ENCODE peak calls at places on chromosomes 3 and 15, in nine cellular contexts. S, O, L, T, D, H, Y, C and F are unnamed samples.

GRCh38 chr15:36501063-36501678 is 78.3 kb upstream of the CDIN1 start:
- DNase-seq in T (no peak), Y (no peak), S (peak; percentile 84), C (no peak), D (peak; percentile 44), L (peak; percentile 42), H (peak; percentile 49), O (peak; percentile 7), F (peak; percentile 30)

GRCh38 chr3:194487289-194488006 is 646 bp upstream of the ATP13A3 start:
- DNase-seq in D (no peak), L (peak; percentile 69), O (peak; percentile 45), H (peak; percentile 72), C (no peak), Y (peak; percentile 69), S (no peak), T (peak; percentile 53), F (peak; percentile 73)

GRCh38 chr3:132399054-132399929 is 18.0 kb upstream of the DNAJC13 start:
- DNase-seq in H (peak; percentile 65), O (peak; percentile 63), S (peak; percentile 80), T (no peak), L (peak; percentile 74), Y (no peak), D (no peak), C (peak; percentile 19), F (peak; percentile 80)

GRCh38 chr3:115147329-115148141 is 447 bp upstream of the ZBTB20 start:
- DNase-seq in Y (peak; percentile 97), S (peak; percentile 100), H (peak; percentile 99), O (peak; percentile 96), D (peak; percentile 100), L (peak; percentile 94), C (peak; percentile 94), T (peak; percentile 81), F (peak; percentile 96)

GRCh38 chr15:88653200-88654064 is 14.6 kb downstream of the ISG20 start:
- DNase-seq in S (no peak), L (no peak), T (peak; percentile 12), D (no peak), H (no peak), C (no peak), Y (no peak), O (no peak), F (no peak)

GRCh38 chr15:33834892-33835730 is 133.2 kb upstream of the CHRM5 start:
- DNase-seq in H (no peak), L (no peak), C (no peak), O (no peak), Y (no peak), T (no peak), S (no peak), D (no peak), F (no peak)

GRCh38 chr3:15099364-15100098 is 583 bp upstream of the RBSN start:
- DNase-seq in S (no peak), T (no peak), O (no peak), C (no peak), L (peak; percentile 21), D (no peak), Y (no peak), H (peak; percentile 20), F (no peak)

GRCh38 chr3:133097214-133097613 is 59.0 kb downstream of the TMEM108 start:
- DNase-seq in O (no peak), L (no peak), H (no peak), T (no peak), Y (no peak), D (no peak), C (no peak), S (peak; percentile 77), F (no peak)

GRCh38 chr15:65400760-65401606 is 21.8 kb downstream of the IGDCC4 start:
- DNase-seq in H (peak; percentile 65), L (peak; percentile 88), T (no peak), O (peak; percentile 89), D (peak; percentile 35), S (peak; percentile 80), Y (peak; percentile 72), C (peak; percentile 62), F (peak; percentile 86)

GRCh38 chr15:68791431-68792283 is 29.0 kb downstream of the ANP32A start:
- DNase-seq in H (peak; percentile 40), O (no peak), L (peak; percentile 79), D (no peak), Y (no peak), T (peak; percentile 36), S (no peak), C (no peak), F (peak; percentile 76)

GRCh38 chr3:161104561-161105551 is at the start of gene B3GALNT1:
- DNase-seq in C (peak; percentile 59), O (peak; percentile 81), H (no peak), D (no peak), T (peak; percentile 39), S (peak; percentile 67), L (peak; percentile 74), Y (peak; percentile 48), F (peak; percentile 70)

GRCh38 chr3:10238330-10238995 is 9.8 kb upstream of the TATDN2 start:
- DNase-seq in T (no peak), H (no peak), C (no peak), L (no peak), O (no peak), D (no peak), S (no peak), Y (no peak), F (no peak)

GRCh38 chr3:52490938-52491526 is 4.1 kb upstream of the STAB1 start:
- DNase-seq in Y (no peak), D (no peak), O (no peak), S (no peak), T (no peak), L (no peak), H (no peak), C (no peak), F (no peak)

GRCh38 chr3:107981471-107982111 is 109.2 kb downstream of the CD47 start:
- DNase-seq in L (no peak), S (no peak), D (no peak), Y (peak; percentile 43), C (no peak), T (no peak), H (no peak), O (peak; percentile 20), F (no peak)

GRCh38 chr3:35950045-35950444 is 310.7 kb downstream of the ARPP21 start:
- DNase-seq in O (no peak), C (no peak), Y (no peak), H (no peak), D (peak; percentile 32), T (no peak), L (no peak), S (no peak), F (no peak)

GRCh38 chr3:35944915-35945710 is 305.8 kb downstream of the ARPP21 start:
- DNase-seq in S (no peak), Y (no peak), L (no peak), D (no peak), T (no peak), H (no peak), C (no peak), O (no peak), F (no peak)

GRCh38 chr3:35946857-35947514 is 307.7 kb downstream of the ARPP21 start:
- DNase-seq in D (no peak), S (no peak), H (no peak), O (no peak), T (no peak), L (no peak), C (no peak), Y (peak; percentile 21), F (no peak)

DNA sequence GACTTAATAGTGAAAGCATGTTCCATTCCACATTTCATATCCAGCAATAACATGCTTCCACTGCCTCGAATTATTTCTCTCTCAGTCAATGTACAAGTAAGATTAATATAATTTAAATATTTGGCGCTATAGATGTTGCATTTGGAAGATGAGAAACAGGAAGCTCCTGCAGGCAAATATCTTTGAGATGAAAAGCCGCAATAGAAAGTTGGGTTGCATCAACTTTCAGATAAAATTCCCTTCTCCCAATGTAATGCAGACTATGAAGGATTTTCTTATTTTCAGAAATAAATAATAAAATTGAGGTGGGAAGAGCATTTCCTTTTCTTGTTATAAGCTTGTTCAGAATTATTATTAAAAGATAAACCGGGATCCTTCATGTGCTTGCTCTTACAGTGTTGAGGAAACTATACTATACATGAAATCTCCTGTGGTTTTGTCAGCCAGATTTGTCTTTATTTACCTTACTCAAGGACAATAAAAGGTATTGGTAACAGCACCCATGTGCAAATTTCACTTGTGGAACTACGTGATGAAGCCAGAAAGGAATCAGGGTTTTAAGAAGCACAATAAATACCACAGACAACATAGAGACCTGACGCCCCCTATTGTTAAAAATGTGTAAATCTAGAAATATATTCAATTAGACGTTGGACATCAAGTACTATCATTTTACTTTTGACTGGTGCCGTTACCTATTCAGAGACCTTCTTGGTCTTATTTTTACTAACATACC is 307.0 kb downstream of the ARPP21 start:
- DNase-seq in L (peak; percentile 3), Y (no peak), T (no peak), O (no peak), H (peak; percentile 30), C (no peak), S (peak; percentile 50), D (no peak), F (no peak)
- TF ChIP-seq CTCF in L (peak; percentile 28), Y (no peak), T (no peak), O (no peak), H (peak; percentile 82), C (peak; percentile 64), S (no peak), D (peak; percentile 17), F (peak; percentile 20)

GRCh38 chr3:150237490-150237889 is 170.6 kb upstream of the TSC22D2 start:
- DNase-seq in Y (no peak), D (no peak), C (no peak), H (no peak), S (peak; percentile 49), L (no peak), O (no peak), T (no peak), F (no peak)
- TF ChIP-seq CTCF in Y (no peak), D (no peak), C (no peak), H (no peak), S (no peak), L (no peak), O (no peak), T (no peak), F (no peak)

GRCh38 chr15:27059610-27060202 is 88.7 kb downstream of the GABRG3 start:
- DNase-seq in O (peak; percentile 2), Y (no peak), S (peak; percentile 56), D (peak; percentile 2), H (peak; percentile 44), C (peak; percentile 25), T (no peak), L (no peak), F (peak; percentile 25)
- TF ChIP-seq CTCF in O (no peak), Y (no peak), S (peak; percentile 40), D (peak; percentile 55), H (peak; percentile 85), C (peak; percentile 73), T (no peak), L (peak; percentile 51), F (no peak)

DNA sequence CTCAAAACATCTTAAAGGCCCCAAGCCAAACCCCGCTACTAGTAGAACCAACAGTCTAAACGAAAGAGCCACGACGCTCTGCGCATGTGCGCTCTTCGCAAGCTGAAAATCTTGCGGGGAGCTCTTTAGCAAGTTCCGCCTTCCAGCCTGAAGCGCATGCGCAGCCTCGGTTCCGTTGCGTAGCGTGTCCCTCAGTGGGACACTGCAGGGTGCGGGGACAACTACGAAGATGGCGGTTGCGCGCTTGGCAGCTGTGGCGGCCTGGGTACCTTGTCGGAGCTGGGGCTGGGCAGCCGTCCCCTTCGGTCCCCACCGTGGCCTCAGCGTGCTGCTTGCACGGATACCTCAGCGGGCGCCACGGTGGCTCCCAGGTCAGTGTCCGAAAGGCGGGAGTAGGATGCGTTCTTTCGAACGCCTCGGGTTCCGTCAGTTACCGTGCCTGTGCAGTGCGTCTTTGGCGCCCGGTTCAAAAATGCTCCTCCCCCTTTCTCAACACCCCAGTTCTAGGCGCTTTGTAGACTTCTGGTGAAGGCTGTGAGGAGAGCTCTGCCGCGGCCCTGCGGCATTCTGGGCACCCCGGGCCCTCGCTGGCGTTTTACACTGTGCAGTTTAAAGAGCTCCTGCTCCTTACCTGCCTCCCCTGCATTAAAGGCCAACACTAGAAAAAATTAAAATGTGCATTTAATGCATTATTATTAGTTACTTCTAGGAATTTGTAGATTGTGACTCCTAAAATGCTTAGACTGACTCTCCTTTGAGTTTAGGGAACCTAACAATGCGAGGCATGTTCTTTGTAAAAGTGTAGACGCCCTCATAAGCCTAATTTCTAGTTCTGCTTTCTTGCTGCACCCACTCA is at the start of gene ABHD10:
- DNase-seq in C (peak; percentile 84), D (peak; percentile 96), L (peak; percentile 86), H (peak; percentile 98), Y (peak; percentile 98), O (peak; percentile 89), S (peak; percentile 98), T (peak; percentile 90), F (peak; percentile 89)
- TF ChIP-seq CTCF in C (no peak), D (no peak), L (no peak), H (no peak), Y (no peak), O (no peak), S (no peak), T (no peak), F (no peak)